ENCODE peak calls at places on chromosomes 11 and 22, in four cellular contexts. J is astrocyte of the spinal cord, B is progenitor cell of endocrine pancreas, U is lower leg skin. V is an unnamed sample.

GRCh38 chr22:29782061-29782845 is 15.1 kb downstream of the UQCR10 start:
- DNase-seq in B (no peak), U (no peak), J (no peak), V (no peak)

GRCh38 chr11:84137960-84138359 is 851.8 kb upstream of the CCDC90B start:
- DNase-seq in U (no peak), B (no peak), J (no peak), V (no peak)

GRCh38 chr11:59212222-59212621 is 505 bp downstream of the MPEG1 start:
- DNase-seq in J (no peak), U (no peak), B (no peak), V (no peak)

GRCh38 chr11:122173587-122173986 is 57.6 kb upstream of the BLID start:
- DNase-seq in J (no peak), U (no peak), B (no peak), V (no peak)

GRCh38 chr11:64546600-64546999 is 44.4 kb upstream of the SLC22A12 start:
- DNase-seq in U (no peak), B (no peak), J (no peak), V (no peak)

GRCh38 chr22:33908201-33909074 is 11.8 kb downstream of the LARGE1 start:
- DNase-seq in B (no peak), J (no peak), U (no peak), V (no peak)

GRCh38 chr11:28529540-28530410 is 421.6 kb downstream of the METTL15 start:
- DNase-seq in J (peak; percentile 80), U (no peak), B (no peak), V (peak; percentile 15)

GRCh38 chr11:64581057-64581523 is 9.9 kb upstream of the SLC22A12 start:
- DNase-seq in U (no peak), B (no peak), J (no peak), V (no peak)

GRCh38 chr11:100925935-100926334 is 203.7 kb downstream of the PGR start:
- DNase-seq in B (no peak), J (peak; percentile 88), U (no peak), V (no peak)

GRCh38 chr11:61781585-61781984 is 10.8 kb downstream of the TMEM258 start:
- DNase-seq in U (no peak), B (no peak), J (no peak), V (no peak)

GRCh38 chr11:72483412-72484186 is 49.3 kb upstream of the CLPB start:
- DNase-seq in B (no peak), J (peak; percentile 24), U (no peak), V (peak; percentile 6)
- TF ChIP-seq CTCF in B (no peak), J (no peak), U (no peak), V (no peak)

DNA sequence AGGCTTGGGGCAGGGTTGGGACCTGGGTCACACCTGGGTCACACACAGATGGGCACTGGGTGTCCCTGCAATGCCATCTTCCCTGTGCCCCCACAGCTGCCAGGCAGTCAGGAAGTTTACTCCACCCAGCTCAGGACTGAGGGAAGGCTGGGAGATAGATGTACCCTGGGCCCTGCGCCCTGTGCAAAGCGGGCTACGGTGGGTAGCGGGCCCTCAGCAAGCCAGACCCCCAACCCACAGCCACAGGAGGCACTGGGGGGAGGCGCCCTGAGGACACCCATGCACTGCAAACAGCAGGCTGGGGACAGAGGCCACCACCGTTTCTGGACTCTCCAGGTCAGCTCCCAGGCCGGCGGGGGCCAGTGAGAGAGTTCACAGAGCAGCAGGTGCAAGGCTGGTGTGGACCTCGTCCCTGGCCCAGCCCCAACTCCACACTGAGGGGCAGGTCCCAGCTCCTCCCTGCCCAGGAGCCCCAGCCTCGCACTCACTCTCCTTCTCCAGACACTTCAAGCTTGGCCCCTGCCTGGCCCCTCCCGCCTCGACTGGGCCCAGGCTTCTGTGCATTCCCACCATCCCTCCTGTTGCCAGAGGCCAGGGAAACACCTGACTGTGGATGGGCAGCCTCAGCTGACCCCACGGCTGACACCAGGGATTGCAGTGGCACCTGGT is 4.9 kb downstream of the DUSP8 start:
- DNase-seq in B (no peak), J (no peak), U (no peak), V (peak; percentile 7)
- TF ChIP-seq CTCF in B (no peak), J (no peak), U (no peak), V (no peak)

GRCh38 chr22:28187612-28188011 is 268.6 kb upstream of the PITPNB start:
- DNase-seq in B (no peak), U (no peak), J (no peak), V (no peak)
- TF ChIP-seq CTCF in B (no peak), U (no peak), J (no peak), V (no peak)

DNA sequence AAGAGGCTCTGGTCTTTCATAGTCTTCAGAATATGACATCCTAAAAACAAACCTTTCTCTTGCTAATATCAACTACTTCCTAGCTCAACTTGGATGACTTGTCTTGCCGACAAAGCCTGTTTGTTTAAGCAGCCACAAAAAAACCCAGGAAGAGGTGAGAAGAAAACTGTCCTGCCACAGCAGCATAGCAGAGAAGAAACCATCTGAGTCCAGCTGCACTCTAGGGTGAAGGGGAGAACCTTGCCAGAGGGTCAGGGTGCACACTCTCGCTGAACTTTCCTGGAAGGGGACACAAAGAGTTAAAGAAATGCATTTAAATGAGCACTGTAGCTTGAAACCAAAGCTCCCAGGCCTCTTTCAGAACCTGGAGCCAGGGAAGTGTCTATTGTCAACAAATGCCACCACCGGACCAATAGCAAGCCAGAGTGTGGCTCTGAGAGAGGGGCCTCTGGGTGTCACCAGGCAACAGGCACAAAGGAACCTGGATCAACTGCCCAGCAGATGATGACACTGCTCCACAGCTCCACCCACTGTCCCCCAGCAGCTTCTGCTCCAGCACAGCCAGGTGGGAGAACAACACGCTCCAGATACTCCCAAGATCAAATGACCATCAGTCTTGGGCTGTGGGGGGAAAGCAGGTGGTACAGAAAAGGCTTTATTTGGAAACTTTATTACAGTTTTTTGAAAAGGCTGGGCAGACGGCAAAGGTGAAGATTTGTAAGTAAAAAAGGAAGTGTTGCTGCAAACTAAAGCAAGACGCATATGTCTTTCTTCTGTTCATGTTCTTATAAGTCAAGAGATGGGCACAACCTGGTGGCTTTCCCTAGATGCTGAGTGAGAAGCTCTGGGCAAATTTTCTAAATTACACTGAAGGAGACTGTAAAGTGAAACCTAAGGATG is 105.7 kb downstream of the RASSF10 start:
- DNase-seq in J (no peak), B (peak; percentile 33), U (no peak), V (no peak)
- TF ChIP-seq CTCF in J (peak; percentile 20), B (peak; percentile 45), U (no peak), V (no peak)

GRCh38 chr22:45552580-45553332 is 50.1 kb downstream of the FBLN1 start:
- DNase-seq in U (no peak), B (no peak), J (peak; percentile 83), V (peak; percentile 17)
- TF ChIP-seq CTCF in U (no peak), B (no peak), J (peak; percentile 45), V (no peak)

GRCh38 chr22:46196268-46196667 is 45.9 kb downstream of the PPARA start:
- DNase-seq in U (peak; percentile 65), B (no peak), J (no peak), V (no peak)
- TF ChIP-seq CTCF in U (no peak), B (no peak), J (no peak), V (no peak)

GRCh38 chr11:66851698-66852465 is 5.0 kb upstream of the LRFN4 start:
- DNase-seq in U (no peak), B (no peak), J (no peak), V (peak; percentile 54)
- TF ChIP-seq CTCF in U (no peak), B (peak; percentile 33), J (peak; percentile 9), V (peak; percentile 48)

V was measured in endothelial cell.